ENCODE peak calls at places on chromosomes 3 and 15, in ten cellular contexts. W is esophagus muscularis mucosa, Z is cardiac muscle cell, I is sigmoid colon, N is testis, J is SK-N-SH, A is pancreas, P is adrenal gland, E is gastrocnemius medialis, Y is hepatocyte. V is an unnamed sample.

GRCh38 chr15:64878708-64879107 is 33.0 kb upstream of the ANKDD1A start:
- DNase-seq in P (no peak), Z (no peak), I (peak), A (no peak), E (peak), J (no peak), N (no peak), Y (no peak), W (no peak), V (no peak)

GRCh38 chr15:90603893-90604292 is 74.2 kb downstream of the CRTC3 start:
- DNase-seq in A (no peak), P (no peak), W (no peak), Y (no peak), E (no peak), I (no peak), Z (no peak), N (peak), J (no peak), V (peak)

GRCh38 chr3:186719945-186720739 is 3.0 kb downstream of the KNG1 start:
- DNase-seq in Z (no peak), A (no peak), W (peak), J (peak), P (no peak), Y (peak), I (no peak), N (no peak), E (no peak), V (no peak)

GRCh38 chr3:184169896-184170875 is 4.5 kb upstream of the AP2M1 start:
- DNase-seq in J (no peak), I (no peak), Y (no peak), W (no peak), P (no peak), A (no peak), Z (no peak), N (no peak), E (no peak), V (no peak)

GRCh38 chr15:63456253-63456652 is 48.1 kb upstream of the USP3 start:
- DNase-seq in I (no peak), Y (no peak), E (no peak), W (no peak), A (no peak), P (no peak), Z (no peak), J (no peak), N (no peak), V (no peak)

GRCh38 chr3:40718209-40718608 is 193.4 kb downstream of the ZNF621 start:
- DNase-seq in P (no peak), E (no peak), J (no peak), A (no peak), Z (no peak), W (no peak), Y (no peak), I (no peak), N (no peak), V (no peak)

GRCh38 chr15:66565731-66566130 is at the start of gene LCTL:
- DNase-seq in A (no peak), W (no peak), E (no peak), J (no peak), Y (no peak), I (no peak), Z (peak), P (no peak), N (no peak), V (no peak)

GRCh38 chr15:78749831-78750230 is 61.4 kb downstream of the ADAMTS7 start:
- DNase-seq in E (no peak), Z (no peak), N (peak), J (no peak), P (peak), W (no peak), A (no peak), Y (no peak), I (peak), V (no peak)

GRCh38 chr15:89630974-89631901 is 24.0 kb downstream of the KIF7 start:
- DNase-seq in P (no peak), A (no peak), I (no peak), Y (no peak), Z (no peak), N (no peak), E (no peak), J (peak), W (peak), V (no peak)

GRCh38 chr3:71725279-71725991 is at the start of gene EIF4E3:
- DNase-seq in N (no peak), E (peak), P (peak), J (peak), I (peak), Y (peak), Z (peak), A (peak), W (no peak), V (peak)

GRCh38 chr3:66582721-66583141 is 81.9 kb upstream of the LRIG1 start:
- DNase-seq in E (no peak), W (no peak), I (no peak), Z (no peak), A (no peak), J (no peak), N (no peak), Y (no peak), P (no peak), V (no peak)

GRCh38 chr3:86990171-86990733 is 697 bp downstream of the VGLL3 start:
- DNase-seq in J (peak), N (no peak), P (no peak), I (peak), Z (no peak), A (peak), Y (peak), W (no peak), E (no peak), V (peak)

GRCh38 chr3:38454884-38455638 is 1.4 kb downstream of the ACVR2B start:
- DNase-seq in A (peak), N (peak), J (peak), Y (peak), W (no peak), E (peak), P (peak), I (peak), Z (peak), V (peak)

GRCh38 chr15:87846746-87847145 is 409.8 kb downstream of the NTRK3 start:
- DNase-seq in W (no peak), N (no peak), Y (no peak), I (no peak), A (no peak), J (no peak), Z (no peak), P (no peak), E (no peak), V (no peak)

GRCh38 chr3:114319453-114319852 is 25.6 kb downstream of the TIGIT start:
- DNase-seq in P (no peak), A (no peak), W (no peak), E (no peak), I (no peak), J (no peak), Y (peak), N (no peak), Z (peak), V (no peak)

GRCh38 chr3:63242124-63242523 is 36.0 kb upstream of the SYNPR start:
- DNase-seq in P (no peak), I (no peak), W (no peak), A (no peak), E (no peak), Y (no peak), N (no peak), Z (no peak), J (no peak), V (no peak)

GRCh38 chr3:52609316-52609815 is 73.0 kb downstream of the UQCC5 start:
- DNase-seq in N (no peak), I (no peak), Z (no peak), A (no peak), W (no peak), P (no peak), J (no peak), E (no peak), Y (no peak), V (no peak)

GRCh38 chr15:79978694-79979519 is 7.9 kb upstream of the BCL2A1 start:
- DNase-seq in A (no peak), N (peak), E (no peak), Y (peak), W (no peak), I (no peak), Z (peak), P (no peak), J (no peak), V (no peak)

GRCh38 chr3:37214076-37214475 is 39.7 kb upstream of the LRRFIP2 start:
- DNase-seq in Z (no peak), E (no peak), I (no peak), A (no peak), Y (no peak), N (no peak), W (no peak), J (no peak), P (no peak), V (no peak)

GRCh38 chr3:183966361-183966791 is 51.3 kb downstream of the ABCC5 start:
- DNase-seq in J (no peak), E (no peak), P (no peak), Y (peak), Z (no peak), I (no peak), A (no peak), N (no peak), W (no peak), V (no peak)

GRCh38 chr3:126146525-126147146 is 33.8 kb downstream of the ALDH1L1 start:
- DNase-seq in P (no peak), Z (no peak), J (no peak), A (no peak), I (peak), N (peak), Y (no peak), E (no peak), W (peak), V (no peak)

GRCh38 chr3:195081242-195081963 is 189.6 kb downstream of the XXYLT1 start:
- DNase-seq in I (no peak), A (no peak), N (no peak), Y (no peak), Z (peak), W (no peak), P (no peak), E (no peak), J (no peak), V (peak)

GRCh38 chr15:57461541-57461940 is 85.2 kb downstream of the CGNL1 start:
- DNase-seq in E (no peak), Z (no peak), P (no peak), J (no peak), W (no peak), A (no peak), I (no peak), Y (no peak), N (no peak), V (no peak)

GRCh38 chr3:47536221-47536891 is 22.8 kb upstream of the ELP6 start:
- DNase-seq in J (no peak), I (no peak), W (no peak), Y (no peak), P (no peak), Z (no peak), E (no peak), A (no peak), N (no peak), V (no peak)

GRCh38 chr3:72065872-72066641 is 281.1 kb upstream of the PROK2 start:
- DNase-seq in Y (no peak), J (no peak), W (no peak), I (no peak), A (no peak), P (no peak), N (no peak), Z (no peak), E (no peak), V (no peak)

GRCh38 chr15:74122403-74123130 is 7.8 kb upstream of the ISLR2 start:
- DNase-seq in I (no peak), N (no peak), A (no peak), Z (no peak), P (no peak), W (no peak), E (no peak), J (no peak), Y (no peak), V (no peak)

GRCh38 chr15:24772709-24773373 is 97.3 kb downstream of the NPAP1 start:
- DNase-seq in W (no peak), Z (no peak), P (peak), J (peak), I (peak), Y (peak), A (peak), N (peak), E (peak), V (peak)

GRCh38 chr15:68646751-68647150 is 68.0 kb downstream of the CORO2B start:
- DNase-seq in Y (no peak), I (peak), P (no peak), J (peak), N (no peak), A (no peak), Z (no peak), W (no peak), E (no peak), V (no peak)

DNA sequence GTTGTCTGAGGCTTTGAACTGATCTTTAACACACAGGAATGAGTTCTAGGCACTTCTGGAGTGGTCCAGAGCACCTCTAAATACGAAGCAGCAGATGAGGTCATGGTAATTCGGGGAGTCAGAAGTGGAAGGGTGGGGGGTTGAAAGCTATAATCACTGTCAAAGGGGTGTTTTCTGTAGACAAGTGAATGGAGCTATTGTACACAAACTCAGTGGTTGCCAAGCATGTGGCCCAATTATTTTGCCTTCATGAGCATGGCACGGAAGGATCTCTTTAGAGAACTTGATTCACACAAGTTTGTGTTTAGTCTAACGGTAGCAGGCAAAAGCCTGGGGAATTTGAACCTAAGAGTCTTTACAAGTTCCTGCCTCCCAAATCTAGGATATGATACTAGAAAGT is 6.3 kb downstream of the FRMD5 start:
- DNase-seq in P (no peak), I (no peak), E (no peak), Y (no peak), W (no peak), N (no peak), A (no peak), Z (no peak), J (no peak), V (no peak)
- H3K27ac ChIP-seq in P (no peak), I (no peak), E (no peak), Y (no peak), W (peak), N (no peak), A (no peak), Z (no peak), J (no peak), V (no peak)

GRCh38 chr15:33724321-33725036 is 243.8 kb upstream of the CHRM5 start:
- DNase-seq in Z (peak), P (no peak), E (no peak), I (no peak), N (no peak), A (no peak), J (no peak), W (no peak), Y (no peak), V (no peak)

GRCh38 chr15:33735143-33735542 is 233.2 kb upstream of the CHRM5 start:
- DNase-seq in E (no peak), A (no peak), I (no peak), P (no peak), J (no peak), N (no peak), W (no peak), Y (no peak), Z (no peak), V (no peak)

GRCh38 chr15:33730815-33731214 is 237.5 kb upstream of the CHRM5 start:
- DNase-seq in J (no peak), I (no peak), A (no peak), N (no peak), Y (no peak), W (no peak), Z (no peak), E (no peak), P (no peak), V (no peak)

GRCh38 chr15:33729648-33730047 is 238.6 kb upstream of the CHRM5 start:
- DNase-seq in N (no peak), I (no peak), W (no peak), A (no peak), J (peak), E (no peak), Z (peak), P (no peak), Y (peak), V (no peak)
- TF ChIP-seq CTCF in N (no peak), I (no peak), W (no peak), A (no peak), J (peak), E (no peak), Z (no peak), P (no peak), Y (peak), V (no peak)

GRCh38 chr3:14418259-14418658 is 15.9 kb downstream of the SLC6A6 start:
- DNase-seq in W (no peak), E (no peak), N (no peak), J (no peak), P (no peak), Y (no peak), Z (no peak), A (no peak), I (no peak), V (no peak)
- H3K27ac ChIP-seq in W (no peak), E (no peak), N (no peak), J (no peak), P (peak), Y (peak), Z (no peak), A (no peak), I (no peak), V (no peak)

DNA sequence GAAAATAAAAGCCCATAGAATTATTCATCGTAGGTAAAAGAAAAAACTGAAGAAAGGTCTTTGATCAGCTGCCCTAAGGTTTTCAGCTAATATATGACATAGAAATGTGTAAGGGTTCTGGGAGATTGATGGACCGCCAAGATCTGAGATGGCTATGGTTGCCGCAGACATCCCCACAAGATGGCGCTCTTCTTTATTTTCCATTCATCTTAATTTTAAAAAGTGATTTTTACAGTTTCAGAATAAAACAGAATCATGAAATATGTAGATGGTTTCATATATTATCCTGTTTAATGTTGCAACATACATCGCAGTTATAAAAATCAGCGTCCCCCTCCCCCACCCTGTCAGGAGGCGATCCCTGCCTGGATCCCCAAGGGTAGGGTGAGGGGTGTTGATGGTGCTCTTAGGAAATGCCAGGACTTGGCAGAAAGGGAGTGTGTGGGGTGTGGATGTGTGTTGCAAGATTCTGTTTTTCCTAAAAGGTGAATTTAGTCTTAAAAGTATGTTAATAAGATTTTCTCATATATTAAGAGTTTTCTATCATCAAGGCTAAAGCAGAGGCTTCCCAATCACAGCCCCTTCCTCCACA is 68.8 kb downstream of the ANXA2 start:
- DNase-seq in E (no peak), I (no peak), W (no peak), Y (peak), P (no peak), Z (peak), N (peak), J (peak), A (no peak), V (no peak)
- TF ChIP-seq CTCF in E (peak), I (no peak), W (peak), Y (peak), P (peak), Z (peak), N (peak), J (peak), A (peak), V (peak)

GRCh38 chr3:107531917-107532469 is 9.2 kb downstream of the BBX start:
- DNase-seq in Z (no peak), A (no peak), J (no peak), I (no peak), Y (no peak), P (no peak), W (no peak), N (no peak), E (no peak), V (no peak)
- H3K27ac ChIP-seq in Z (no peak), A (no peak), J (no peak), I (no peak), Y (no peak), P (no peak), W (no peak), N (no peak), E (no peak), V (no peak)

DNA sequence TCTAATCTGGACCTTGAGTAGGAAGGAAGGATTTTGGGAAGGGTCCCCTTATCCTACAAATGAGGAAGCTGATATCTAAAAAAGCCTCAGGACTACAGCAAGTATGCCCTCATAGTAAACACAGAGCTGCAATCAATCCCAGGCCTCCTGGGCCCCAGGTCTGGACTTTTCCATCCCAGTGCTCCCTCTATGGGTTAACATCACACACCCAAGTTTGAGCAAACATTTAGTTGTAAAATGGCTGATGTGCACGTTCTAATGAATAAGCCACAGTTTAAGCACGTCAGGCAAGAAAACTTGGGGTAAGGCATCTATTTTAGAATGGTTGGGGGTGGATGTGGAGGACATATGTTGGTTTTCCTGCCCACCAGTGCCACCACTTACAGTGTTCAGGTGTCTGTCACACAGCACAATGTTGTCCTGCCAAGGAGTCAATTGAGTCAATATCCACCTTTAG is 44.3 kb upstream of the UBE2E1 start:
- DNase-seq in A (no peak), I (no peak), W (no peak), Y (peak), P (no peak), Z (peak), J (no peak), N (no peak), E (no peak), V (no peak)
- TF ChIP-seq CTCF in A (no peak), I (no peak), W (no peak), Y (peak), P (no peak), Z (peak), J (peak), N (no peak), E (no peak), V (peak)

GRCh38 chr3:174953068-174953467 is 93.9 kb downstream of the NAALADL2 start:
- DNase-seq in A (no peak), P (no peak), I (no peak), Z (no peak), E (no peak), J (no peak), N (no peak), Y (no peak), W (no peak), V (no peak)
- H3K27ac ChIP-seq in A (no peak), P (no peak), I (no peak), Z (no peak), E (no peak), J (no peak), N (no peak), Y (no peak), W (no peak), V (no peak)

DNA sequence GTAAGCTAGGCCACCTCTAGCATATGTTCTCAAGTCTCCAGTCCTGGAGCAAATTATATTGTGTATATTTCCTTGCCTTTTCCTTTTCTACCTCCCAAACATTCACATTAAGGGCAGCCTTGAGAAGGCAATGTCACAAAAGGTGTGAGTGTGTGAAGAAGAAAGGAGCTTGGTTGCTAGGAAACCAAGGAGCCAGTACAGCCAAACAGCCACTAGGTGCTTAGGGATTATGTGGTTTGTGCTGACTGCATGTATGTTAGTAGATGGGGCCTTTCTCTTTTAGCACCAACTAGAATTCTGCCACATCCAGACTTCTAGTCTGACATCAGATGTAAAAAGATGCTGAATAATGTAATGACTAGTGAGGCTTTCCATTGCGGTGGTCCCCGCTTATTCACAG is 118.8 kb upstream of the DAZL start:
- DNase-seq in A (no peak), P (no peak), W (no peak), N (no peak), Z (peak), E (no peak), Y (peak), I (no peak), J (no peak), V (no peak)
- TF ChIP-seq CTCF in A (no peak), P (no peak), W (no peak), N (no peak), Z (peak), E (peak), Y (no peak), I (no peak), J (peak), V (peak)

GRCh38 chr15:92343869-92344643 is 49.6 kb upstream of the ST8SIA2 start:
- DNase-seq in Z (no peak), P (no peak), W (no peak), E (no peak), N (no peak), A (no peak), I (no peak), Y (no peak), J (no peak), V (peak)
- H3K27ac ChIP-seq in Z (no peak), P (no peak), W (no peak), E (no peak), N (no peak), A (no peak), I (no peak), Y (no peak), J (no peak), V (peak)